ENCODE peak calls at places on chromosome 2, in nine cellular contexts. V is Karpas-422; D is lower lobe of right lung; H is stomach; E is tibial nerve; S is neural progenitor cell; Z is left ventricle myocardium inferior; C is CD8-positive, alpha-beta memory T cell; O is neuronal stem cell. G is an unnamed sample.

GRCh38 chr2:200252661-200253067 is 53.8 kb upstream of the SPATS2L start:
- DNase-seq in V (no peak), D (no peak), H (no peak), E (peak; percentile 9), S (no peak), Z (no peak), C (no peak), O (no peak), G (no peak)

GRCh38 chr2:215476424-215476823 is 40.6 kb upstream of the FN1 start:
- DNase-seq in V (no peak), D (no peak), H (no peak), E (no peak), S (no peak), Z (no peak), C (no peak), O (no peak), G (no peak)

GRCh38 chr2:127080941-127081769 is 25.8 kb downstream of the BIN1 start:
- DNase-seq in V (peak; percentile 46), D (peak; percentile 66), H (peak; percentile 53), E (no peak), S (no peak), Z (no peak), C (peak; percentile 55), O (no peak), G (no peak)

GRCh38 chr2:38146917-38147307 is 71.0 kb upstream of the CYP1B1 start:
- DNase-seq in V (no peak), D (no peak), H (no peak), E (no peak), S (no peak), Z (no peak), C (no peak), O (no peak), G (no peak)

GRCh38 chr2:216499641-216500218 is 1.1 kb downstream of the RPL37A start:
- DNase-seq in V (no peak), D (no peak), H (no peak), E (no peak), S (peak; percentile 26), Z (no peak), C (no peak), O (no peak), G (no peak)

GRCh38 chr2:231665208-231665921 is 43.0 kb upstream of the PTMA start:
- DNase-seq in V (no peak), D (no peak), H (no peak), E (no peak), S (no peak), Z (no peak), C (no peak), O (no peak), G (no peak)

GRCh38 chr2:7437716-7438648 is 520.8 kb downstream of the RNF144A start:
- DNase-seq in V (no peak), D (no peak), H (no peak), E (no peak), S (no peak), Z (no peak), C (no peak), O (no peak), G (no peak)

GRCh38 chr2:11133238-11133935 is 21.9 kb upstream of the SLC66A3 start:
- DNase-seq in V (no peak), D (no peak), H (no peak), E (no peak), S (peak; percentile 76), Z (no peak), C (no peak), O (peak; percentile 33), G (no peak)

GRCh38 chr2:232400244-232401015 is 6.2 kb upstream of the ALPG start:
- DNase-seq in V (peak; percentile 27), D (no peak), H (no peak), E (no peak), S (no peak), Z (no peak), C (no peak), O (no peak), G (no peak)

GRCh38 chr2:95287806-95288205 is 9.3 kb upstream of the KCNIP3 start:
- DNase-seq in V (no peak), D (no peak), H (no peak), E (no peak), S (no peak), Z (no peak), C (no peak), O (no peak), G (no peak)

GRCh38 chr2:110812726-110813645 is 80.6 kb downstream of the ACOXL start:
- DNase-seq in V (no peak), D (no peak), H (no peak), E (no peak), S (no peak), Z (no peak), C (no peak), O (no peak), G (no peak)

GRCh38 chr2:110815938-110816337 is 83.6 kb downstream of the ACOXL start:
- DNase-seq in V (no peak), D (no peak), H (no peak), E (no peak), S (no peak), Z (no peak), C (no peak), O (no peak), G (no peak)

GRCh38 chr2:110816404-110817365 is 84.3 kb downstream of the ACOXL start:
- DNase-seq in V (no peak), D (no peak), H (no peak), E (no peak), S (no peak), Z (no peak), C (no peak), O (no peak), G (no peak)

GRCh38 chr2:110810404-110810803 is 78.0 kb downstream of the ACOXL start:
- DNase-seq in V (no peak), D (no peak), H (no peak), E (no peak), S (no peak), Z (no peak), C (no peak), O (no peak), G (no peak)

GRCh38 chr2:110813896-110814295 is 81.5 kb downstream of the ACOXL start:
- DNase-seq in V (no peak), D (no peak), H (no peak), E (no peak), S (no peak), Z (no peak), C (no peak), O (no peak), G (no peak)
- H3K9me3 ChIP-seq in V (no peaks in the 10 kb centered on the region), D (no peaks in the 10 kb centered on the region), H (no peaks in the 10 kb centered on the region), E (no peaks in the 10 kb centered on the region), S (no peaks in the 10 kb centered on the region), Z (no peaks in the 10 kb centered on the region), C (no peaks in the 10 kb centered on the region), O (no peaks in the 10 kb centered on the region), G (no peaks in the 10 kb centered on the region)

DNA sequence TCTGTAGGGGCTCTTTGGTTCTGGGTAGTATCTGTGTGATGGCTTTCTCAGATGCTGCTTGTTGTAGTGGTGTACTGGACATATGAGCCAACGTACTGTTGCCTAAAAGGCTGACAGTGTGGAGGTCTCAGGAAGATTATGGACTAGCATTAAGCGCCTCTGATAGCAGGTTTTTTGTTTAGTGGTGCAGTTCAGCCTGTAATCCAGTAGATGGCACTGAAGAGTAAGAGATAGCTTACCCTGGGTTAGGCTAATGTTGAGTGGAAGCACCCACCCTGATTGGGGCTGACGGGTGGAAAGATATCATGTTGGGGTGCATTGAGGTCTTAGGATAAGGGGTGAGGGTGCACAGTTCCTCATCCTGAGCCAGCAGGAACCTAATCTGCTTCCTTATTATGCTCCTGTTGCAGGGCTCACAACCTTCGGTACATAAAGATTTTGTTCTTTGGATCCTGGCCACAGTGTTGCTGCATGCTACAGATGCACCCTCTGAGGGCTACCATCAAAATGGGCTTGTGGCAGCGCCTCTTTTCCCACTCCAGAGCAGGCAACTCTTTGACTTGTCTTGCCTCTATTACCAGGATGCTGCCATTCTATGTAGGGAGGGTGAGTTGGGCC is 79.6 kb downstream of the MSTN start:
- DNase-seq in V (peak; percentile 71), D (no peak), H (no peak), E (no peak), S (peak; percentile 11), Z (no peak), C (no peak), O (no peak), G (no peak)
- H3K9me3 ChIP-seq in V (peaks cover 31% of the 10 kb centered on the region), D (peaks cover 35% of the 10 kb centered on the region), H (peaks cover 18% of the 10 kb centered on the region), E (peaks cover 13% of the 10 kb centered on the region), S (no peaks in the 10 kb centered on the region), Z (peaks cover 82% of the 10 kb centered on the region), C (peaks cover 3% of the 10 kb centered on the region), O (peaks cover 8% of the 10 kb centered on the region), G (peaks cover 5% of the 10 kb centered on the region)

DNA sequence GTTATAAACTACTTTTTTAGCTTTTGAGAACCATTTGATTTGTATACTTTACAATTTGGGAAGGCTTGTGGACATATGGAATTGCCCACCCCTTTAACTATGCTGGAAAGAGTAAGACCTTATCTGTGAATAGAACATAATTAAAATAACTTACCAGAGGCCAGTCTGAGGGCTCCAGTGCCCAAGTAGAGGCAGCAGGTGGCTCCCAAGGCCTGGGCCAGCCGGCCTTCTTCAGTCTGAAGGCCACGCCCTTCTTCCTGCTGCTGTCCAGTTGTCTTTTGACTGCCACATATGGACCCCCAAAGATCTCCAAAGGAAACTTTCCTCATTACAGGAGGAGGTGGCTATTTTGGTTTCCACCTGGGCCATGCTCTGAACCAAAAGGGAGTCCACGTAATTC is 12.0 kb upstream of the IL18RAP start:
- DNase-seq in V (no peak), D (no peak), H (no peak), E (no peak), S (no peak), Z (no peak), C (no peak), O (no peak), G (no peak)
- H3K9me3 ChIP-seq in V (peaks cover 3% of the 10 kb centered on the region), D (no peaks in the 10 kb centered on the region), H (no peaks in the 10 kb centered on the region), E (no peaks in the 10 kb centered on the region), S (no peaks in the 10 kb centered on the region), Z (peaks cover 20% of the 10 kb centered on the region), C (no peaks in the 10 kb centered on the region), O (no peaks in the 10 kb centered on the region), G (no peaks in the 10 kb centered on the region)

GRCh38 chr2:601387-601698 is 75.9 kb downstream of the TMEM18 start:
- DNase-seq in V (no peak), D (no peak), H (no peak), E (no peak), S (no peak), Z (no peak), C (no peak), O (no peak), G (no peak)

GRCh38 chr2:598043-598802 is 79.0 kb downstream of the TMEM18 start:
- DNase-seq in V (no peak), D (no peak), H (no peak), E (no peak), S (no peak), Z (no peak), C (no peak), O (no peak), G (no peak)

GRCh38 chr2:601806-602455 is 75.3 kb downstream of the TMEM18 start:
- DNase-seq in V (no peak), D (no peak), H (no peak), E (no peak), S (no peak), Z (no peak), C (no peak), O (no peak), G (no peak)

GRCh38 chr2:600542-601386 is 76.4 kb downstream of the TMEM18 start:
- DNase-seq in V (peak; percentile 51), D (no peak), H (no peak), E (no peak), S (no peak), Z (no peak), C (no peak), O (no peak), G (no peak)

DNA sequence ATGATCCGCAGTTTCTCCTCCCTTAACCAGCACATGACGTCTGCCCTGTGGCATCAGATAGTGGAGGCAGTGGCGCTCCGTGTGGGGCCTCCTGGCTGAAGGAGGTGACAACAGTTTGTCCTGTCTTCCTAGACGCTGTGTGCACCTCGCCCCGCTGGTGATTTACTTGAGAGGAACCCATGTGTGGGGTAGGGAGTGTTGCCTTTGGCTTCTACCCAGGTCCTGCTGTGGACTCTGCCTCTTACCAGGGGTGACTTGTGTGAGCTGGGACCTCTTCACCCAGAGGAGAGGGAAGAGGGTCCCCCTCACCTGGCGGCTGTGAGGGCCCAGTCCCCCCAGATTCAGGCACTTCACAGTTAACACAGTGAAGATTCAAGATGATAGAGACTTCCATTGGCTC is 77.6 kb downstream of the TMEM18 start:
- DNase-seq in V (no peak), D (no peak), H (no peak), E (no peak), S (no peak), Z (no peak), C (no peak), O (no peak), G (no peak)
- H3K9me3 ChIP-seq in V (no peaks in the 10 kb centered on the region), D (no peaks in the 10 kb centered on the region), H (no peaks in the 10 kb centered on the region), E (no peaks in the 10 kb centered on the region), S (no peaks in the 10 kb centered on the region), Z (no peaks in the 10 kb centered on the region), C (no peaks in the 10 kb centered on the region), O (peaks cover 4% of the 10 kb centered on the region), G (no peaks in the 10 kb centered on the region)

G was measured in T-helper 17 cell.